ENCODE peak calls at places on chromosome 1, in four cellular contexts. T is Caki2; E is CD8-positive, alpha-beta memory T cell; P is HT1080. J is an unnamed sample.

GRCh38 chr1:21911205-21912001 is 25.7 kb downstream of the HSPG2 start:
- DNase-seq in T (no peak), E (no peak), P (no peak), J (no peak)

GRCh38 chr1:36134805-36135339 is 9.8 kb upstream of the COL8A2 start:
- DNase-seq in T (peak), E (no peak), P (peak), J (no peak)

GRCh38 chr1:97174039-97174704 is 452.6 kb downstream of the PTBP2 start:
- DNase-seq in T (no peak), E (no peak), P (no peak), J (no peak)

GRCh38 chr1:39653546-39654031 is 14.1 kb upstream of the HEYL start:
- DNase-seq in T (peak), E (peak), P (peak), J (peak)

GRCh38 chr1:162877412-162877811 is 16.4 kb upstream of the CCDC190 start:
- DNase-seq in T (no peak), E (no peak), P (no peak), J (no peak)

GRCh38 chr1:166032901-166033371 is 133.9 kb downstream of the FAM78B start:
- DNase-seq in T (no peak), E (no peak), P (no peak), J (no peak)

GRCh38 chr1:198147216-198147615 is 9.6 kb upstream of the NEK7 start:
- DNase-seq in T (no peak), E (no peak), P (no peak), J (no peak)

GRCh38 chr1:240337795-240338194 is 246.1 kb downstream of the FMN2 start:
- DNase-seq in T (no peak), E (no peak), P (peak), J (no peak)

GRCh38 chr1:221622389-221622788 is 119.5 kb downstream of the DUSP10 start:
- DNase-seq in T (no peak), E (no peak), P (no peak), J (no peak)

GRCh38 chr1:243882276-243882675 is 32.2 kb upstream of the AKT3 start:
- DNase-seq in T (peak), E (no peak), P (peak), J (no peak)

GRCh38 chr1:27057389-27057788 is 44.7 kb upstream of the TENT5B start:
- DNase-seq in T (no peak), E (no peak), P (no peak), J (no peak)

GRCh38 chr1:188062456-188062855 is 1233.7 kb downstream of the PLA2G4A start:
- DNase-seq in T (no peak), E (no peak), P (no peak), J (no peak)

GRCh38 chr1:198529414-198529813 is 11.1 kb downstream of the ATP6V1G3 start:
- DNase-seq in T (no peak), E (no peak), P (peak), J (no peak)

GRCh38 chr1:23202263-23202749 is 15.0 kb downstream of the HTR1D start:
- DNase-seq in T (no peak), E (no peak), P (peak), J (no peak)

GRCh38 chr1:159847231-159847630 is 15.2 kb downstream of the VSIG8 start:
- DNase-seq in T (no peak), E (no peak), P (no peak), J (no peak)

GRCh38 chr1:1085911-1086841 is 12.1 kb upstream of the RNF223 start:
- DNase-seq in T (no peak), E (no peak), P (no peak), J (no peak)

GRCh38 chr1:49190138-49190537 is 413.4 kb upstream of the BEND5 start:
- DNase-seq in T (no peak), E (no peak), P (no peak), J (no peak)

GRCh38 chr1:21574464-21575151 is 65.4 kb downstream of the ALPL start:
- DNase-seq in T (no peak), E (no peak), P (peak), J (no peak)

GRCh38 chr1:31769720-31770390 is 5.7 kb upstream of the ADGRB2 start:
- DNase-seq in T (peak), E (no peak), P (no peak), J (no peak)